ENCODE peak calls at places on chromosomes 11 and 22, in seven cellular contexts. One of them, this sample, is unnamed.

GRCh38 chr22:43176090-43176489 is 10.8 kb downstream of the TTLL12 start:
- DNase-seq in K562: no peak
- DNase-seq in GM12892: no peak
- DNase-seq in HepG2: no peak
- DNase-seq in H1: no peak
- DNase-seq in SK-N-SH: no peak
- DNase-seq in GM12878: no peak
- DNase-seq in this sample: no peak

GRCh38 chr11:121762820-121763219 is 310.1 kb upstream of the SORL1-AS1 start:
- DNase-seq in K562: no peak
- DNase-seq in GM12892: no peak
- DNase-seq in HepG2: no peak
- DNase-seq in H1: no peak
- DNase-seq in SK-N-SH: peak
- DNase-seq in GM12878: no peak
- DNase-seq in this sample: no peak

GRCh38 chr11:128767518-128767917 is 73.6 kb downstream of the FLI1 start:
- DNase-seq in K562: no peak
- DNase-seq in GM12892: no peak
- DNase-seq in HepG2: no peak
- DNase-seq in H1: no peak
- DNase-seq in SK-N-SH: no peak
- DNase-seq in GM12878: no peak
- DNase-seq in this sample: no peak

GRCh38 chr11:528815-529728 is 6.3 kb downstream of the HRAS start:
- DNase-seq in K562: peak
- DNase-seq in GM12892: no peak
- DNase-seq in HepG2: no peak
- DNase-seq in H1: no peak
- DNase-seq in SK-N-SH: no peak
- DNase-seq in GM12878: no peak
- DNase-seq in this sample: no peak

GRCh38 chr11:8689726-8690255 is 7.2 kb downstream of the RPL27A start:
- DNase-seq in K562: no peak
- DNase-seq in GM12892: no peak
- DNase-seq in HepG2: no peak
- DNase-seq in H1: no peak
- DNase-seq in SK-N-SH: no peak
- DNase-seq in GM12878: no peak
- DNase-seq in this sample: no peak

GRCh38 chr11:64842366-64842759 is 2.1 kb downstream of the CDC42BPG start:
- DNase-seq in K562: no peak
- DNase-seq in GM12892: no peak
- DNase-seq in HepG2: no peak
- DNase-seq in H1: no peak
- DNase-seq in SK-N-SH: no peak
- DNase-seq in GM12878: no peak
- DNase-seq in this sample: no peak

GRCh38 chr11:71097506-71098240 is 154.7 kb downstream of the SHANK2 start:
- DNase-seq in K562: no peak
- DNase-seq in GM12892: no peak
- DNase-seq in HepG2: no peak
- DNase-seq in H1: no peak
- DNase-seq in SK-N-SH: no peak
- DNase-seq in GM12878: no peak
- DNase-seq in this sample: no peak

GRCh38 chr22:43038325-43038724 is 23.4 kb upstream of the PACSIN2 start:
- DNase-seq in K562: peak
- DNase-seq in GM12892: no peak
- DNase-seq in HepG2: no peak
- DNase-seq in H1: no peak
- DNase-seq in SK-N-SH: no peak
- DNase-seq in GM12878: no peak
- DNase-seq in this sample: no peak

GRCh38 chr22:48061726-48062125 is 1299.3 kb downstream of the TBC1D22A start:
- DNase-seq in K562: no peak
- DNase-seq in GM12892: no peak
- DNase-seq in HepG2: no peak
- DNase-seq in H1: no peak
- DNase-seq in SK-N-SH: no peak
- DNase-seq in GM12878: no peak
- DNase-seq in this sample: no peak

GRCh38 chr22:41022470-41023298 is 69.7 kb upstream of the EP300 start:
- DNase-seq in K562: peak
- DNase-seq in GM12892: peak
- DNase-seq in HepG2: peak
- DNase-seq in H1: peak
- DNase-seq in SK-N-SH: peak
- DNase-seq in GM12878: peak
- DNase-seq in this sample: peak

GRCh38 chr11:12137938-12138731 is 27.7 kb downstream of the MICAL2 start:
- DNase-seq in K562: no peak
- DNase-seq in GM12892: no peak
- DNase-seq in HepG2: no peak
- DNase-seq in H1: no peak
- DNase-seq in SK-N-SH: peak
- DNase-seq in GM12878: no peak
- DNase-seq in this sample: no peak

GRCh38 chr22:24149191-24149590 is 32.1 kb upstream of the SUSD2 start:
- DNase-seq in K562: no peak
- DNase-seq in GM12892: no peak
- DNase-seq in HepG2: no peak
- DNase-seq in H1: no peak
- DNase-seq in SK-N-SH: no peak
- DNase-seq in GM12878: no peak
- DNase-seq in this sample: no peak

GRCh38 chr22:46084943-46085830 is 65.1 kb upstream of the PPARA start:
- DNase-seq in K562: peak
- DNase-seq in GM12892: no peak
- DNase-seq in HepG2: no peak
- DNase-seq in H1: no peak
- DNase-seq in SK-N-SH: peak
- DNase-seq in GM12878: no peak
- DNase-seq in this sample: no peak

GRCh38 chr11:130206141-130206540 is 46.6 kb downstream of the ST14 start:
- DNase-seq in K562: no peak
- DNase-seq in GM12892: no peak
- DNase-seq in HepG2: no peak
- DNase-seq in H1: no peak
- DNase-seq in SK-N-SH: no peak
- DNase-seq in GM12878: no peak
- DNase-seq in this sample: no peak

GRCh38 chr11:27677108-27677507 is 23.1 kb downstream of the BDNF start:
- DNase-seq in K562: no peak
- DNase-seq in GM12892: no peak
- DNase-seq in HepG2: no peak
- DNase-seq in H1: no peak
- DNase-seq in SK-N-SH: no peak
- DNase-seq in GM12878: no peak
- DNase-seq in this sample: no peak

GRCh38 chr11:92569717-92570116 is 345.1 kb downstream of the FAT3 start:
- DNase-seq in K562: no peak
- DNase-seq in GM12892: no peak
- DNase-seq in HepG2: no peak
- DNase-seq in H1: no peak
- DNase-seq in SK-N-SH: no peak
- DNase-seq in GM12878: no peak
- DNase-seq in this sample: no peak

GRCh38 chr11:47918370-47918690 is 62.0 kb upstream of the PTPRJ start:
- DNase-seq in K562: no peak
- DNase-seq in GM12892: no peak
- DNase-seq in HepG2: peak
- DNase-seq in H1: no peak
- DNase-seq in SK-N-SH: no peak
- DNase-seq in GM12878: no peak
- DNase-seq in this sample: no peak
- TF ChIP-seq TAF1 in K562: no peak
- TF ChIP-seq TAF1 in GM12892: no peak
- TF ChIP-seq TAF1 in HepG2: no peak
- TF ChIP-seq TAF1 in H1: no peak
- TF ChIP-seq TAF1 in SK-N-SH: no peak
- TF ChIP-seq TAF1 in GM12878: no peak
- TF ChIP-seq TAF1 in this sample: no peak

DNA sequence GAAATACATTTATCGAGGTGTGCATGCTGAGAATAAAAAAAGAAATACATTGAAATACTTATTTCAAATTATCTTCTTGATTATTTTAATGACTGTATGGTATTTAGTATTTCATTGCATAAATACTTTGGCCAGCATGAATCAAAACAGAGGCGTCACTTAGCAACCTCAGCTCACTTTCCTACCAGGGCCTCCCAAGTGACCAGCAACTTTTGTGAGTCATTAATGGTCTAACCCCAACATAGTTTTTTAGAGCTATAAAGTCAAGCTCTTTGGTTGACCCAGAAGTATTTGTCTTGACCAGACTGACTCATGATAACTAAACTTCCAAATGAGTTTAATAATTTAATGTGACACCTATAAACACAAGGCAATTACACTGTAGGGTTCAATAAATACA is 28.0 kb upstream of the RBMXL2 start:
- DNase-seq in K562: no peak
- DNase-seq in GM12892: no peak
- DNase-seq in HepG2: no peak
- DNase-seq in H1: no peak
- DNase-seq in SK-N-SH: no peak
- DNase-seq in GM12878: no peak
- DNase-seq in this sample: no peak
- TF ChIP-seq TAF1 in K562: no peak
- TF ChIP-seq TAF1 in GM12892: no peak
- TF ChIP-seq TAF1 in HepG2: no peak
- TF ChIP-seq TAF1 in H1: no peak
- TF ChIP-seq TAF1 in SK-N-SH: no peak
- TF ChIP-seq TAF1 in GM12878: no peak
- TF ChIP-seq TAF1 in this sample: no peak

DNA sequence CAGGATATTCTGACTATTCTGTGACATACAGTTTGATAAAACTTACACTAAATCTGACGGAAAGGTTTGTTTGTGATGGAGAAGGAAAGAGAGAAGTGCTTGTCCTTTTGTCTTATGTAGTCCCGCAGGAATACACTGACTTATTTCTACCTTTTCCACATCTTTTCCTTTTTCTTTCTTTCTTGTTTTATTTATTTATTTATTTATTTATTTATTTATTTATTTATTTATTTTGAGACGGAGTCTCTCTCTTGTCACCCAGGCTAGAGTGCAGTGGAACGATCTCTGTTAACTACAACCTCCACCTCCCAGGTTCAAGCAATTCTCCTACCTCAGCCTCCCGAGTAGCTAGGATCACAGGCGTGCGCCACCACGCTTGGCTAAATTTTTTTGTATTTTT is 31.0 kb upstream of the OR10G7 start:
- DNase-seq in K562: no peak
- DNase-seq in GM12892: no peak
- DNase-seq in HepG2: no peak
- DNase-seq in H1: no peak
- DNase-seq in SK-N-SH: no peak
- DNase-seq in GM12878: no peak
- DNase-seq in this sample: no peak
- TF ChIP-seq TAF1 in K562: no peak
- TF ChIP-seq TAF1 in GM12892: no peak
- TF ChIP-seq TAF1 in HepG2: no peak
- TF ChIP-seq TAF1 in H1: no peak
- TF ChIP-seq TAF1 in SK-N-SH: no peak
- TF ChIP-seq TAF1 in GM12878: no peak
- TF ChIP-seq TAF1 in this sample: no peak

GRCh38 chr11:16511109-16511806 is 154.9 kb upstream of the SOX6 start:
- DNase-seq in K562: no peak
- DNase-seq in GM12892: no peak
- DNase-seq in HepG2: no peak
- DNase-seq in H1: no peak
- DNase-seq in SK-N-SH: no peak
- DNase-seq in GM12878: no peak
- DNase-seq in this sample: no peak

GRCh38 chr11:16505481-16505880 is 149.1 kb upstream of the SOX6 start:
- DNase-seq in K562: no peak
- DNase-seq in GM12892: no peak
- DNase-seq in HepG2: no peak
- DNase-seq in H1: no peak
- DNase-seq in SK-N-SH: no peak
- DNase-seq in GM12878: no peak
- DNase-seq in this sample: no peak
- TF ChIP-seq TAF1 in K562: no peak
- TF ChIP-seq TAF1 in GM12892: no peak
- TF ChIP-seq TAF1 in HepG2: no peak
- TF ChIP-seq TAF1 in H1: no peak
- TF ChIP-seq TAF1 in SK-N-SH: no peak
- TF ChIP-seq TAF1 in GM12878: no peak
- TF ChIP-seq TAF1 in this sample: no peak

GRCh38 chr11:78187366-78188011 is 937 bp downstream of the KCTD21 start:
- DNase-seq in K562: no peak
- DNase-seq in GM12892: no peak
- DNase-seq in HepG2: no peak
- DNase-seq in H1: no peak
- DNase-seq in SK-N-SH: no peak
- DNase-seq in GM12878: no peak
- DNase-seq in this sample: no peak
- TF ChIP-seq TAF1 in K562: no peak
- TF ChIP-seq TAF1 in GM12892: no peak
- TF ChIP-seq TAF1 in HepG2: no peak
- TF ChIP-seq TAF1 in H1: no peak
- TF ChIP-seq TAF1 in SK-N-SH: no peak
- TF ChIP-seq TAF1 in GM12878: no peak
- TF ChIP-seq TAF1 in this sample: no peak

DNA sequence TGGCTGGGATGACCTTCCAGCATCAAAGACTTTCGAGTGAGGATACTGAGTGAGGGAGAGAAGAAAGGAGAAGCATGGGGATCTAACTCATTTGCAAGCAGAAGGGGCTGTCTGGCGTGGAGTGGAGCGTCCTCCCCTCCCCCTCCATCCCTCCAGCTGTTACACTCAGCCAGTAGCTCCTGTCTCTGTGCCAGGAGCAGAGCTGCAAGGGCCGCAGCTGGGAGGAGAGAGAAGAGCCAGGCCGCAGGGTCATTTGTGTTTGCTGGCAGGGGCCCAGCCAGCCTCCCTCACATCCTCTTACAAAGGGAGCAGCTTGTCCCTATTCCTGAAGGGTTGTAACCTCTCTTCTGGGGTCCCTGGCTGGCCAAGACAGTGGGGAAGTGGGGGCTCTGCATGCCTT is 58.0 kb downstream of the NECTIN1 start:
- DNase-seq in K562: no peak
- DNase-seq in GM12892: no peak
- DNase-seq in HepG2: no peak
- DNase-seq in H1: no peak
- DNase-seq in SK-N-SH: peak
- DNase-seq in GM12878: no peak
- DNase-seq in this sample: no peak
- TF ChIP-seq TAF1 in K562: no peak
- TF ChIP-seq TAF1 in GM12892: no peak
- TF ChIP-seq TAF1 in HepG2: no peak
- TF ChIP-seq TAF1 in H1: no peak
- TF ChIP-seq TAF1 in SK-N-SH: no peak
- TF ChIP-seq TAF1 in GM12878: no peak
- TF ChIP-seq TAF1 in this sample: no peak